ENCODE peak calls at places on chromosomes 2 and 18, in five cellular contexts. M is cardiac fibroblast, X is NCI-H774, J is T-cell, N is NCI-H1092 treated with DMSO at 0.1 percent for 48 hours. P is an unnamed sample.

GRCh38 chr2:129006135-129006885 is 687.6 kb upstream of the HS6ST1 start:
- DNase-seq in M (no peak), X (no peak), J (no peak), N (no peak), P (peak; percentile 58)

GRCh38 chr2:120599064-120599463 is 136.6 kb upstream of the GLI2 start:
- DNase-seq in M (no peak), X (no peak), J (no peak), N (no peak), P (no peak)

GRCh38 chr2:241558532-241559488 is at the start of gene BOK:
- DNase-seq in M (peak; percentile 78), X (peak; percentile 41), J (no peak), N (no peak), P (no peak)

GRCh38 chr18:44599409-44599808 is 81.3 kb upstream of the SETBP1 start:
- DNase-seq in M (no peak), X (no peak), J (no peak), N (peak; percentile 77), P (no peak)

GRCh38 chr2:51290725-51291124 is 258.8 kb upstream of the NRXN1 start:
- DNase-seq in M (peak; percentile 65), X (no peak), J (no peak), N (no peak), P (no peak)

GRCh38 chr2:144630459-144631215 is 110.7 kb upstream of the ZEB2 start:
- DNase-seq in M (peak; percentile 20), X (no peak), J (no peak), N (no peak), P (no peak)

GRCh38 chr18:13913205-13913604 is 2.1 kb downstream of the MC2R start:
- DNase-seq in M (no peak), X (no peak), J (no peak), N (no peak), P (no peak)

GRCh38 chr2:127612111-127612822 is 33.7 kb upstream of the GPR17 start:
- DNase-seq in M (no peak), X (no peak), J (no peak), N (no peak), P (no peak)

GRCh38 chr2:110748489-110748867 is 16.1 kb downstream of the ACOXL start:
- DNase-seq in M (no peak), X (peak; percentile 70), J (peak; percentile 40), N (peak; percentile 78), P (peak; percentile 86)

GRCh38 chr2:202760848-202761247 is 110.7 kb downstream of the ICA1L start:
- DNase-seq in M (no peak), X (no peak), J (no peak), N (no peak), P (no peak)

GRCh38 chr2:133680399-133681044 is 112.3 kb upstream of the NCKAP5 start:
- DNase-seq in M (peak; percentile 15), X (no peak), J (no peak), N (no peak), P (no peak)

GRCh38 chr2:214713080-214713830 is 96.2 kb downstream of the BARD1 start:
- DNase-seq in M (no peak), X (no peak), J (no peak), N (no peak), P (no peak)

GRCh38 chr2:102266204-102266603 is 45.2 kb upstream of the IL1RL1 start:
- DNase-seq in M (no peak), X (no peak), J (no peak), N (no peak), P (no peak)

GRCh38 chr2:226002438-226002837 is 602.9 kb downstream of the NYAP2 start:
- DNase-seq in M (peak; percentile 97), X (no peak), J (no peak), N (no peak), P (no peak)

GRCh38 chr2:205685314-205686230 is 3.3 kb downstream of the NRP2 start:
- DNase-seq in M (peak; percentile 74), X (no peak), J (no peak), N (peak; percentile 3), P (peak; percentile 36)

GRCh38 chr2:41024806-41025205 is 572.9 kb upstream of the SLC8A1 start:
- DNase-seq in M (no peak), X (no peak), J (no peak), N (no peak), P (no peak)

GRCh38 chr18:45457933-45458332 is 157.3 kb upstream of the SLC14A2 start:
- DNase-seq in M (no peak), X (no peak), J (no peak), N (peak; percentile 88), P (peak; percentile 11)

GRCh38 chr2:174964404-174964803 is 40.8 kb downstream of the CHN1 start:
- DNase-seq in M (no peak), X (no peak), J (no peak), N (no peak), P (no peak)

GRCh38 chr2:46471-47345 is at the start of gene FAM110C:
- DNase-seq in M (peak; percentile 15), X (peak; percentile 33), J (peak; percentile 18), N (no peak), P (peak; percentile 81)

GRCh38 chr2:15357922-15358321 is 203.2 kb downstream of the NBAS start:
- DNase-seq in M (no peak), X (no peak), J (no peak), N (no peak), P (no peak)

GRCh38 chr2:213185147-213185822 is 33.9 kb upstream of the IKZF2 start:
- DNase-seq in M (no peak), X (no peak), J (no peak), N (no peak), P (no peak)

GRCh38 chr2:169933124-169933711 is 106.0 kb downstream of the UBR3 start:
- DNase-seq in M (peak; percentile 74), X (peak; percentile 43), J (no peak), N (peak; percentile 28), P (peak; percentile 48)

GRCh38 chr2:39121523-39122063 is 742 bp upstream of the SOS1 start:
- DNase-seq in M (no peak), X (no peak), J (no peak), N (peak; percentile 68), P (peak; percentile 50)

GRCh38 chr2:232496508-232497373 is 9.1 kb upstream of the ECEL1 start:
- DNase-seq in M (no peak), X (no peak), J (no peak), N (no peak), P (no peak)

GRCh38 chr2:42918671-42919335 is 126.4 kb upstream of the HAAO start:
- DNase-seq in M (no peak), X (no peak), J (no peak), N (no peak), P (no peak)

GRCh38 chr18:9094307-9095226 is 7.9 kb upstream of the NDUFV2 start:
- DNase-seq in M (peak; percentile 93), X (no peak), J (no peak), N (no peak), P (no peak)

GRCh38 chr18:79681484-79682387 is 2.1 kb downstream of the CTDP1 start:
- DNase-seq in M (no peak), X (no peak), J (peak; percentile 66), N (no peak), P (no peak)

GRCh38 chr2:174436351-174436750 is 40.8 kb downstream of the SCRN3 start:
- DNase-seq in M (no peak), X (no peak), J (no peak), N (no peak), P (no peak)

GRCh38 chr18:13712400-13713131 is 13.8 kb downstream of the FAM210A start:
- DNase-seq in M (no peak), X (no peak), J (no peak), N (no peak), P (no peak)

GRCh38 chr18:74534150-74534969 is at the start of gene CNDP1:
- DNase-seq in M (no peak), X (no peak), J (no peak), N (no peak), P (no peak)

GRCh38 chr2:230346921-230347533 is 20.0 kb downstream of the SP140L start:
- DNase-seq in M (peak; percentile 53), X (no peak), J (no peak), N (no peak), P (no peak)